ENCODE peak calls at places on chromosomes 12 and 14, in eight cellular contexts. One of them, this sample, is unnamed.

GRCh38 chr12:122190842-122191668 is 8.1 kb downstream of the LRRC43 start:
- DNase-seq in GM23338: peak; percentile 88
- DNase-seq in upper lobe of right lung: peak; percentile 76
- DNase-seq in A549: peak; percentile 93
- DNase-seq in H9: peak; percentile 91
- DNase-seq in astrocyte: peak; percentile 20
- DNase-seq in adrenal gland: peak; percentile 67
- DNase-seq in cardiac muscle cell: peak; percentile 62
- DNase-seq in this sample: no peak

GRCh38 chr14:103329421-103330347 is 4.4 kb upstream of the EIF5 start:
- DNase-seq in GM23338: no peak
- DNase-seq in upper lobe of right lung: no peak
- DNase-seq in A549: peak; percentile 35
- DNase-seq in H9: no peak
- DNase-seq in astrocyte: peak; percentile 11
- DNase-seq in adrenal gland: no peak
- DNase-seq in cardiac muscle cell: peak; percentile 83
- DNase-seq in this sample: no peak

GRCh38 chr14:64952598-64953309 is 10.2 kb upstream of the GPX2 start:
- DNase-seq in GM23338: peak; percentile 64
- DNase-seq in upper lobe of right lung: no peak
- DNase-seq in A549: no peak
- DNase-seq in H9: no peak
- DNase-seq in astrocyte: no peak
- DNase-seq in adrenal gland: no peak
- DNase-seq in cardiac muscle cell: peak; percentile 9
- DNase-seq in this sample: no peak

GRCh38 chr12:4579305-4580097 is 17.5 kb downstream of the DYRK4 start:
- DNase-seq in GM23338: peak; percentile 63
- DNase-seq in upper lobe of right lung: no peak
- DNase-seq in A549: peak; percentile 8
- DNase-seq in H9: no peak
- DNase-seq in astrocyte: no peak
- DNase-seq in adrenal gland: no peak
- DNase-seq in cardiac muscle cell: peak; percentile 22
- DNase-seq in this sample: no peak

GRCh38 chr14:79605863-79606262 is 605.4 kb downstream of the DIO2 start:
- DNase-seq in GM23338: no peak
- DNase-seq in upper lobe of right lung: no peak
- DNase-seq in A549: no peak
- DNase-seq in H9: no peak
- DNase-seq in astrocyte: peak; percentile 25
- DNase-seq in adrenal gland: no peak
- DNase-seq in cardiac muscle cell: no peak
- DNase-seq in this sample: no peak

GRCh38 chr14:92960706-92961566 is 38.0 kb downstream of the CHGA start:
- DNase-seq in GM23338: no peak
- DNase-seq in upper lobe of right lung: no peak
- DNase-seq in A549: peak; percentile 41
- DNase-seq in H9: no peak
- DNase-seq in astrocyte: peak; percentile 52
- DNase-seq in adrenal gland: no peak
- DNase-seq in cardiac muscle cell: peak; percentile 17
- DNase-seq in this sample: no peak

GRCh38 chr12:28869197-28869596 is 279.9 kb upstream of the FAR2 start:
- DNase-seq in GM23338: no peak
- DNase-seq in upper lobe of right lung: no peak
- DNase-seq in A549: no peak
- DNase-seq in H9: no peak
- DNase-seq in astrocyte: peak; percentile 97
- DNase-seq in adrenal gland: no peak
- DNase-seq in cardiac muscle cell: peak; percentile 86
- DNase-seq in this sample: no peak

GRCh38 chr12:2851931-2852330 is 4.9 kb downstream of the TEX52 start:
- DNase-seq in GM23338: no peak
- DNase-seq in upper lobe of right lung: no peak
- DNase-seq in A549: no peak
- DNase-seq in H9: no peak
- DNase-seq in astrocyte: no peak
- DNase-seq in adrenal gland: no peak
- DNase-seq in cardiac muscle cell: no peak
- DNase-seq in this sample: no peak

GRCh38 chr12:128387811-128388422 is 120.9 kb downstream of the TMEM132C start:
- DNase-seq in GM23338: peak; percentile 1
- DNase-seq in upper lobe of right lung: peak; percentile 68
- DNase-seq in A549: peak; percentile 30
- DNase-seq in H9: peak; percentile 92
- DNase-seq in astrocyte: no peak
- DNase-seq in adrenal gland: peak; percentile 55
- DNase-seq in cardiac muscle cell: peak; percentile 10
- DNase-seq in this sample: peak; percentile 65

GRCh38 chr12:54358620-54358944 is 5.7 kb downstream of the GPR84 start:
- DNase-seq in GM23338: no peak
- DNase-seq in upper lobe of right lung: no peak
- DNase-seq in A549: no peak
- DNase-seq in H9: no peak
- DNase-seq in astrocyte: no peak
- DNase-seq in adrenal gland: no peak
- DNase-seq in cardiac muscle cell: no peak
- DNase-seq in this sample: no peak

GRCh38 chr12:45050751-45051489 is at the start of gene DBX2:
- DNase-seq in GM23338: peak; percentile 67
- DNase-seq in upper lobe of right lung: no peak
- DNase-seq in A549: no peak
- DNase-seq in H9: peak; percentile 61
- DNase-seq in astrocyte: no peak
- DNase-seq in adrenal gland: no peak
- DNase-seq in cardiac muscle cell: peak; percentile 9
- DNase-seq in this sample: no peak

GRCh38 chr12:31316964-31317363 is 9.0 kb downstream of the SINHCAF start:
- DNase-seq in GM23338: no peak
- DNase-seq in upper lobe of right lung: no peak
- DNase-seq in A549: no peak
- DNase-seq in H9: no peak
- DNase-seq in astrocyte: no peak
- DNase-seq in adrenal gland: no peak
- DNase-seq in cardiac muscle cell: no peak
- DNase-seq in this sample: no peak

GRCh38 chr12:31317471-31318397 is 8.2 kb downstream of the SINHCAF start:
- DNase-seq in GM23338: no peak
- DNase-seq in upper lobe of right lung: no peak
- DNase-seq in A549: no peak
- DNase-seq in H9: no peak
- DNase-seq in astrocyte: no peak
- DNase-seq in adrenal gland: no peak
- DNase-seq in cardiac muscle cell: peak; percentile 42
- DNase-seq in this sample: no peak

GRCh38 chr12:31311634-31312258 is 14.2 kb downstream of the SINHCAF start:
- DNase-seq in GM23338: no peak
- DNase-seq in upper lobe of right lung: no peak
- DNase-seq in A549: no peak
- DNase-seq in H9: no peak
- DNase-seq in astrocyte: no peak
- DNase-seq in adrenal gland: no peak
- DNase-seq in cardiac muscle cell: no peak
- DNase-seq in this sample: no peak

GRCh38 chr12:31315779-31316465 is 10.0 kb downstream of the SINHCAF start:
- DNase-seq in GM23338: no peak
- DNase-seq in upper lobe of right lung: no peak
- DNase-seq in A549: no peak
- DNase-seq in H9: no peak
- DNase-seq in astrocyte: no peak
- DNase-seq in adrenal gland: no peak
- DNase-seq in cardiac muscle cell: no peak
- DNase-seq in this sample: no peak

GRCh38 chr12:31315089-31315725 is 10.7 kb downstream of the SINHCAF start:
- DNase-seq in GM23338: no peak
- DNase-seq in upper lobe of right lung: no peak
- DNase-seq in A549: no peak
- DNase-seq in H9: no peak
- DNase-seq in astrocyte: no peak
- DNase-seq in adrenal gland: no peak
- DNase-seq in cardiac muscle cell: peak; percentile 14
- DNase-seq in this sample: no peak
- H3K4me1 ChIP-seq in GM23338: peaks cover 88% of the 10 kb centered on the region
- H3K4me1 ChIP-seq in upper lobe of right lung: peaks cover 15% of the 10 kb centered on the region
- H3K4me1 ChIP-seq in A549: peaks cover 50% of the 10 kb centered on the region
- H3K4me1 ChIP-seq in H9: peaks cover 7% of the 10 kb centered on the region
- H3K4me1 ChIP-seq in astrocyte: peaks cover 5% of the 10 kb centered on the region
- H3K4me1 ChIP-seq in adrenal gland: peaks cover 23% of the 10 kb centered on the region
- H3K4me1 ChIP-seq in cardiac muscle cell: peaks cover 50% of the 10 kb centered on the region
- H3K4me1 ChIP-seq in this sample: peaks cover 7% of the 10 kb centered on the region

DNA sequence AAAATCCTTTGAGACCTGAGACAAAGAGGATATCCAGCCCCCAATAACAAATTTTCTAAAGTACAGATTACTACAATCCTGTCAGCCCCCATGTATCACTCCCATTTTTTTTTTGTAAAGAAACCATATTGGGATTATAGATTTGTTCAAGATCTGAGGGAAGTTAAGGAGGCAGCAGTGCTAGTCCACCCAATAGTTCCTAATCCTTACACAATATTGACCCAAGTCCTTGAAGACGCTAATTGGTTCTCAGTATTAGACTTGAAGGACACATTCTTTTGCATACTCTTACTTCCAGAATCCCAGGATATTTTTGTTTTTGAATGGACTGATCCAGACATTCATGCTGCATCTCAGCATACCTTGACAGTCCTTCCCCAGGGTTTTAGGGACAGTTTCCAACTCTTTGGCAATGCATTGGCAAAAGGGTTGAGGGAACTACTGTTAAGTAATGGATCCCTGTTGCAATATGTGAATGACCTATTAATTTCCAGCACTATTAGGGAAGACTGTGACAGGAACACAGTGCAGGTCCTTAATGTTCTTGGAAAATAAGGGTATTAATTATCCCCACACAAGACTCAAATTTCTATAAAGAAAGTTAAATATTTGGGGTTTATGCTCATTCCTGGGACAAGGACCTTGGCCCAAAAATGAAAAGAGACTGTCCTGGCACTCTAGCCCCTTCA is 1519.5 kb upstream of the SEL1L start:
- DNase-seq in GM23338: no peak
- DNase-seq in upper lobe of right lung: no peak
- DNase-seq in A549: no peak
- DNase-seq in H9: no peak
- DNase-seq in astrocyte: no peak
- DNase-seq in adrenal gland: no peak
- DNase-seq in cardiac muscle cell: no peak
- DNase-seq in this sample: no peak
- H3K4me1 ChIP-seq in GM23338: no peaks in the 10 kb centered on the region
- H3K4me1 ChIP-seq in upper lobe of right lung: no peaks in the 10 kb centered on the region
- H3K4me1 ChIP-seq in A549: no peaks in the 10 kb centered on the region
- H3K4me1 ChIP-seq in H9: no peaks in the 10 kb centered on the region
- H3K4me1 ChIP-seq in astrocyte: no peaks in the 10 kb centered on the region
- H3K4me1 ChIP-seq in adrenal gland: no peaks in the 10 kb centered on the region
- H3K4me1 ChIP-seq in cardiac muscle cell: peaks cover 6% of the 10 kb centered on the region
- H3K4me1 ChIP-seq in this sample: no peaks in the 10 kb centered on the region

GRCh38 chr14:31944256-31945073 is 132.6 kb upstream of the ARHGAP5 start:
- DNase-seq in GM23338: no peak
- DNase-seq in upper lobe of right lung: no peak
- DNase-seq in A549: peak; percentile 19
- DNase-seq in H9: no peak
- DNase-seq in astrocyte: no peak
- DNase-seq in adrenal gland: no peak
- DNase-seq in cardiac muscle cell: no peak
- DNase-seq in this sample: no peak

GRCh38 chr14:31943861-31944255 is 133.2 kb upstream of the ARHGAP5 start:
- DNase-seq in GM23338: no peak
- DNase-seq in upper lobe of right lung: no peak
- DNase-seq in A549: no peak
- DNase-seq in H9: no peak
- DNase-seq in astrocyte: no peak
- DNase-seq in adrenal gland: no peak
- DNase-seq in cardiac muscle cell: no peak
- DNase-seq in this sample: no peak

GRCh38 chr14:31945701-31946100 is 131.4 kb upstream of the ARHGAP5 start:
- DNase-seq in GM23338: no peak
- DNase-seq in upper lobe of right lung: no peak
- DNase-seq in A549: no peak
- DNase-seq in H9: no peak
- DNase-seq in astrocyte: no peak
- DNase-seq in adrenal gland: no peak
- DNase-seq in cardiac muscle cell: no peak
- DNase-seq in this sample: no peak

GRCh38 chr14:31943217-31943616 is 133.9 kb upstream of the ARHGAP5 start:
- DNase-seq in GM23338: no peak
- DNase-seq in upper lobe of right lung: no peak
- DNase-seq in A549: no peak
- DNase-seq in H9: no peak
- DNase-seq in astrocyte: no peak
- DNase-seq in adrenal gland: no peak
- DNase-seq in cardiac muscle cell: no peak
- DNase-seq in this sample: no peak

DNA sequence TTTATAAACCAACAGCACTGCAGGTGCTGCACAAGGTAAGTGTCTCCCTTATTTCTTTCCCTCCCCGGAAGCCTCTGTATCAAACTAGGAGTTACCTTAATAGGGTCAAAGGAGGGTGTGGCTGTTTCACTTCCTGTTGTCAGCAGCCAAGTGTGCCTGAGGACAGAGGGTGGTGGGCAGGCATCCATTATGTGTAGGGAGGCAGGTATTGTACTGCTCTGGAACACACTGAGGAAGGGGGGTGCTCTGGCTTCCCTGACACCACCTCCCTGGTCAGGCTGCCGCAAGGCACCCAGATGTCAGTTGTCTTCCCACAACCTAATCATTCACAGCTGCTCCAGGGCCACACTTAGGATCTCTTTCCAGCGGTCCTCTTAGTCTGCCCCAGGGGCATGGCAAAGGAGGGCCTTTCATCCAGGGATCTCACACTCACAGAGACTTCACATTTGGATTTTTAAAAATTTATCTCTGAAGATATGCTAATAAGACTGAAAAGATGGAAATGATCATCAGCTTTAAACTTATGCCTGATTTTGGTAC is 132.0 kb upstream of the ARHGAP5 start:
- DNase-seq in GM23338: no peak
- DNase-seq in upper lobe of right lung: no peak
- DNase-seq in A549: no peak
- DNase-seq in H9: no peak
- DNase-seq in astrocyte: no peak
- DNase-seq in adrenal gland: no peak
- DNase-seq in cardiac muscle cell: no peak
- DNase-seq in this sample: no peak
- H3K4me1 ChIP-seq in GM23338: no peaks in the 10 kb centered on the region
- H3K4me1 ChIP-seq in upper lobe of right lung: peaks cover 4% of the 10 kb centered on the region
- H3K4me1 ChIP-seq in A549: peaks cover 91% of the 10 kb centered on the region
- H3K4me1 ChIP-seq in H9: peaks cover 5% of the 10 kb centered on the region
- H3K4me1 ChIP-seq in astrocyte: peaks cover 2% of the 10 kb centered on the region
- H3K4me1 ChIP-seq in adrenal gland: no peaks in the 10 kb centered on the region
- H3K4me1 ChIP-seq in cardiac muscle cell: peaks cover 3% of the 10 kb centered on the region
- H3K4me1 ChIP-seq in this sample: no peaks in the 10 kb centered on the region

DNA sequence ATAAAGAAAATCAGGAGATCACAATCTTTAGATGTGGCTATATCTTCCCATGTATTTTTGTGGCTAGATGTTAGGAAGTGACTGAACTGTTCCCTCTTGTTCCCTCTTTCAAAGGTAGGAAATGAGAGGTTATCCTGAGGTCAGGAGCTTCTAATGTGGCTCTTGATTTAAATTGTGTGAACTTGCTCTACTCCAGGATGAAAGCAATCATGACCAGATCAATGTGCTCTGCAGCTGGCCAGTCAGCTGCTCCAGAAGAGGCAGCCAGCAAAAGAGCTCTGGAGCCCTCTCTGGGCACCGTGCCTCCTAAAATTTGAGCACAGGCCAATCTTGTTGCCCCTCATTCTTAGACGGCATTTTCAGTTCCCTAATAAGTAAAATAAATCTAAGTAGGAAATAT is 32.0 kb downstream of the CDK17 start:
- DNase-seq in GM23338: no peak
- DNase-seq in upper lobe of right lung: no peak
- DNase-seq in A549: no peak
- DNase-seq in H9: no peak
- DNase-seq in astrocyte: no peak
- DNase-seq in adrenal gland: no peak
- DNase-seq in cardiac muscle cell: peak; percentile 38
- DNase-seq in this sample: no peak
- H3K4me1 ChIP-seq in GM23338: peaks cover 25% of the 10 kb centered on the region
- H3K4me1 ChIP-seq in upper lobe of right lung: peaks cover 67% of the 10 kb centered on the region
- H3K4me1 ChIP-seq in A549: peaks cover 18% of the 10 kb centered on the region
- H3K4me1 ChIP-seq in H9: no peaks in the 10 kb centered on the region
- H3K4me1 ChIP-seq in astrocyte: peaks cover 16% of the 10 kb centered on the region
- H3K4me1 ChIP-seq in adrenal gland: peaks cover 20% of the 10 kb centered on the region
- H3K4me1 ChIP-seq in cardiac muscle cell: peaks cover 13% of the 10 kb centered on the region
- H3K4me1 ChIP-seq in this sample: peaks cover 51% of the 10 kb centered on the region

This sample was measured in right atrium auricular region.